ENCODE peak calls at places on chromosome 14, in four cellular contexts. E, W, B and Y are unnamed samples.

GRCh38 chr14:32085182-32085844 is 8.2 kb downstream of the ARHGAP5 start:
- DNase-seq in E (no peak), W (no peak), B (no peak), Y (no peak)

GRCh38 chr14:77761205-77761931 is 412 bp upstream of the SNW1 start:
- DNase-seq in E (peak; percentile 55), W (no peak), B (peak; percentile 56), Y (no peak)

GRCh38 chr14:31930493-31931225 is 146.4 kb upstream of the ARHGAP5 start:
- DNase-seq in E (peak; percentile 70), W (no peak), B (peak; percentile 11), Y (no peak)

GRCh38 chr14:79332504-79333197 is 878.7 kb downstream of the DIO2 start:
- DNase-seq in E (no peak), W (no peak), B (no peak), Y (no peak)

GRCh38 chr14:25698111-25698510 is 648.2 kb upstream of the STXBP6 start:
- DNase-seq in E (no peak), W (no peak), B (no peak), Y (no peak)

GRCh38 chr14:32076278-32077080 is 625 bp upstream of the ARHGAP5 start:
- DNase-seq in E (peak; percentile 96), W (peak; percentile 99), B (peak; percentile 80), Y (peak; percentile 98)

GRCh38 chr14:45251912-45252311 is 1.1 kb downstream of the MIS18BP1 start:
- DNase-seq in E (no peak), W (no peak), B (peak; percentile 88), Y (no peak)

GRCh38 chr14:93103392-93104080 is 12.2 kb downstream of the ITPK1 start:
- DNase-seq in E (no peak), W (peak; percentile 76), B (peak; percentile 88), Y (no peak)

GRCh38 chr14:79947440-79947839 is 263.9 kb downstream of the DIO2 start:
- DNase-seq in E (no peak), W (no peak), B (no peak), Y (no peak)

GRCh38 chr14:93939304-93940229 is 12.4 kb downstream of the FAM181A start:
- DNase-seq in E (no peak), W (peak; percentile 91), B (peak; percentile 81), Y (no peak)

GRCh38 chr14:75941030-75941429 is 40.8 kb downstream of the TGFB3 start:
- DNase-seq in E (peak; percentile 91), W (no peak), B (no peak), Y (no peak)

GRCh38 chr14:100155049-100155621 is 4.3 kb downstream of the DEGS2 start:
- DNase-seq in E (peak; percentile 25), W (no peak), B (peak; percentile 56), Y (no peak)

GRCh38 chr14:61150851-61151250 is 130.3 kb downstream of the TMEM30B start:
- DNase-seq in E (peak; percentile 61), W (no peak), B (no peak), Y (no peak)

GRCh38 chr14:51855234-51855633 is 5.2 kb upstream of the GNG2 start:
- DNase-seq in E (peak; percentile 84), W (no peak), B (no peak), Y (no peak)

GRCh38 chr14:65940056-65940735 is 527.7 kb downstream of the FUT8 start:
- DNase-seq in E (peak; percentile 3), W (no peak), B (peak; percentile 44), Y (no peak)

GRCh38 chr14:106843951-106844483 is 1317.6 kb downstream of the TMEM121 start:
- DNase-seq in E (peak; percentile 79), W (peak; percentile 70), B (peak; percentile 75), Y (no peak)

GRCh38 chr14:29028973-29029582 is 262.5 kb downstream of the FOXG1 start:
- DNase-seq in E (peak; percentile 13), W (no peak), B (no peak), Y (no peak)

GRCh38 chr14:99758121-99758871 is 34.9 kb upstream of the EML1 start:
- DNase-seq in E (peak; percentile 89), W (no peak), B (no peak), Y (peak; percentile 35)

GRCh38 chr14:54493293-54493692 is 4.5 kb upstream of the GMFB start:
- DNase-seq in E (no peak), W (no peak), B (peak; percentile 25), Y (no peak)

GRCh38 chr14:100440207-100440631 is 117.1 kb downstream of the SLC25A47 start:
- DNase-seq in E (peak; percentile 54), W (peak; percentile 89), B (peak; percentile 51), Y (no peak)